ENCODE peak calls at places on chromosomes 12 and 14, in four cellular contexts. A is GM12878, B is GM23338, F is dorsolateral prefrontal cortex. O is an unnamed sample.

GRCh38 chr12:89417246-89417977 is 65.1 kb upstream of the DUSP6 start:
- DNase-seq in A (no peak), B (no peak), F (no peak), O (no peak)

GRCh38 chr12:131796754-131797587 is 31.2 kb upstream of the MMP17 start:
- DNase-seq in A (no peak), B (peak; percentile 66), F (no peak), O (no peak)

GRCh38 chr12:25052191-25053020 is 103.5 kb upstream of the BCAT1 start:
- DNase-seq in A (peak; percentile 93), B (peak; percentile 22), F (no peak), O (peak; percentile 68)

GRCh38 chr14:90760591-90761316 is 55.5 kb downstream of the TTC7B start:
- DNase-seq in A (no peak), B (peak; percentile 84), F (no peak), O (no peak)

GRCh38 chr12:26247873-26248272 is 52.5 kb downstream of the SSPN start:
- DNase-seq in A (no peak), B (no peak), F (no peak), O (no peak)

GRCh38 chr14:99320621-99321235 is 48.7 kb upstream of the BCL11B start:
- DNase-seq in A (no peak), B (no peak), F (no peak), O (no peak)

GRCh38 chr12:102962532-102962931 is 5.1 kb downstream of the ASCL1 start:
- DNase-seq in A (no peak), B (no peak), F (no peak), O (no peak)

GRCh38 chr12:88944403-88944802 is 364.1 kb upstream of the KITLG start:
- DNase-seq in A (no peak), B (no peak), F (no peak), O (no peak)

GRCh38 chr14:81819344-81819743 is 285.7 kb upstream of the SEL1L start:
- DNase-seq in A (no peak), B (no peak), F (no peak), O (no peak)

GRCh38 chr12:122979908-122980191 is 631 bp upstream of the ARL6IP4 start:
- DNase-seq in A (no peak), B (no peak), F (no peak), O (no peak)

GRCh38 chr12:111580119-111580425 is 19.0 kb downstream of the ATXN2 start:
- DNase-seq in A (no peak), B (no peak), F (no peak), O (no peak)

GRCh38 chr14:90518941-90519256 is 122.1 kb downstream of the CALM1 start:
- DNase-seq in A (no peak), B (peak; percentile 85), F (no peak), O (no peak)

GRCh38 chr14:69247691-69248440 is 12.1 kb upstream of the GALNT16 start:
- DNase-seq in A (no peak), B (no peak), F (no peak), O (no peak)

GRCh38 chr12:113238309-113238708 is 17.0 kb downstream of the TPCN1 start:
- DNase-seq in A (no peak), B (no peak), F (no peak), O (no peak)

GRCh38 chr14:79064200-79064599 is 894.0 kb downstream of the NRXN3 start:
- DNase-seq in A (peak; percentile 19), B (no peak), F (no peak), O (no peak)

GRCh38 chr14:105203057-105203494 is 22.0 kb upstream of the NUDT14 start:
- DNase-seq in A (no peak), B (peak; percentile 82), F (peak; percentile 78), O (peak; percentile 69)

GRCh38 chr14:105200641-105201040 is 19.5 kb upstream of the NUDT14 start:
- DNase-seq in A (no peak), B (no peak), F (no peak), O (no peak)

GRCh38 chr14:105200074-105200473 is 19.0 kb upstream of the NUDT14 start:
- DNase-seq in A (no peak), B (no peak), F (no peak), O (no peak)

GRCh38 chr14:105201928-105202513 is 20.9 kb upstream of the NUDT14 start:
- DNase-seq in A (peak; percentile 8), B (no peak), F (no peak), O (no peak)

GRCh38 chr14:105201156-105201927 is 20.2 kb upstream of the NUDT14 start:
- DNase-seq in A (no peak), B (peak; percentile 62), F (no peak), O (no peak)
- TF ChIP-seq CTCF in A (peak; percentile 16), B (peak; percentile 68), F (no peak), O (no peak)

DNA sequence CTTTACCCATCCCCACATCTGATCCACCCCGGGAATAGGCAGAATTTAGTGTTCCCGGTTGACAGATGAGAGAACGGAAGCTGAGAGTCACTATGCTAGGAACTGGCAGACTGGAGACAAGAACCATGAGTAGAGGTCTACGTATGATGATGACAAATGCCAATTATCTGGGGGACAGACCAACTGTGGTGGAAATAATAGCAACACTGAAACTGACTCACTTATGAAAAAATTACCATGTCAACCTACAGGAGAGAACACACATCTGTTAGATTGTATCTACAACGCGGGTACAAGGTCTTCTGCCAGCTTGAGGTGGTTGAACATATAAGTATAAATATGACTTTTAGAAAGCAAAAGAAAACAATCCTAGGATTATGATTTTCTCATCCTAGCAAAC is 15.4 kb upstream of the SELPLG start:
- DNase-seq in A (no peak), B (no peak), F (no peak), O (no peak)
- TF ChIP-seq CTCF in A (no peak), B (no peak), F (no peak), O (no peak)

GRCh38 chr12:115259968-115260806 is 576.2 kb upstream of the TBX3 start:
- DNase-seq in A (no peak), B (no peak), F (no peak), O (no peak)
- TF ChIP-seq CTCF in A (no peak), B (no peak), F (no peak), O (no peak)

GRCh38 chr12:53071591-53072551 is 7.3 kb downstream of the SPRYD3 start:
- DNase-seq in A (no peak), B (no peak), F (no peak), O (no peak)
- TF ChIP-seq CTCF in A (no peak), B (peak; percentile 26), F (no peak), O (no peak)

GRCh38 chr12:97716356-97716755 is 253.8 kb downstream of the RMST start:
- DNase-seq in A (no peak), B (peak; percentile 67), F (no peak), O (no peak)
- TF ChIP-seq CTCF in A (peak; percentile 37), B (peak; percentile 84), F (no peak), O (no peak)

DNA sequence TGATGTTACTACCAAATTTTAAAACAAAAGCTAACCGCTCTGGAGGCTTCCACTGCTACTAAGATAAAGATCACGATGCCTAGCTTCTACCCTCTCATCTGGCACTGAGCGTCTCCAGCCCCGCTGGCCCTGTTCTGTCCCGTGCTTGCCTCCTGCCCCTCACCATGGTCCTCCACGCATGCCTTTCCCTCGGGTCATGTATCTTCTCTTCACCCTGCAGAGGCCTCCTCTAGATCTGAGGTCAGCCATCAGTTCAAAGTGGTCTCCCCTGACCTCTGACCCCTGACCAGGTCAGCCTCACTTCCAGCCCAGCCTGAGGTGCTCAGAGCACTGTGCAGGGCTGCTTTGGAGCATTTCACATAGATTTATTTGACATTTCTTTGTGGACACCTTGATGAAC is 28.3 kb downstream of the ZNF664 start:
- DNase-seq in A (no peak), B (no peak), F (no peak), O (no peak)
- TF ChIP-seq CTCF in A (no peak), B (no peak), F (no peak), O (no peak)

DNA sequence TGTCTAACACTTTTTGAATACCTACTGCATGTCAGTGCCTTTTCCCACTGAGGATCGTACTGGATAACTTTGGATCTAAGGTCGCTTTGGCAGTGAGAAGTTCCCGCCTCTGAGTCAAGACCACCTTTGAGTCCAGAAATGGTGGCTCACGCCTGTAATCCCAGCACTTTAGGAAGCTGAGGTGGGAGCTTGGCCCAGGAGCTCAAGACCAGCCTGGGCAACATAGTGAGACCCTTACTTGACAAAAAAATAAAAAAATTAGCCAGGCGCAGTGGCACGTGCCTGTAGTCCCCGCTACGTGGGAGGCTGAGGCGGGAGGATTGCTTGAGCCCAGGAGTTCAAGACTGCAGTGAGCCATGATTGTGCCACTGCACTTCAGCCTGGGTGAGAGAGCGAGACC is 61.1 kb downstream of the CHST11 start:
- DNase-seq in A (no peak), B (no peak), F (no peak), O (no peak)
- TF ChIP-seq CTCF in A (no peak), B (no peak), F (no peak), O (no peak)

DNA sequence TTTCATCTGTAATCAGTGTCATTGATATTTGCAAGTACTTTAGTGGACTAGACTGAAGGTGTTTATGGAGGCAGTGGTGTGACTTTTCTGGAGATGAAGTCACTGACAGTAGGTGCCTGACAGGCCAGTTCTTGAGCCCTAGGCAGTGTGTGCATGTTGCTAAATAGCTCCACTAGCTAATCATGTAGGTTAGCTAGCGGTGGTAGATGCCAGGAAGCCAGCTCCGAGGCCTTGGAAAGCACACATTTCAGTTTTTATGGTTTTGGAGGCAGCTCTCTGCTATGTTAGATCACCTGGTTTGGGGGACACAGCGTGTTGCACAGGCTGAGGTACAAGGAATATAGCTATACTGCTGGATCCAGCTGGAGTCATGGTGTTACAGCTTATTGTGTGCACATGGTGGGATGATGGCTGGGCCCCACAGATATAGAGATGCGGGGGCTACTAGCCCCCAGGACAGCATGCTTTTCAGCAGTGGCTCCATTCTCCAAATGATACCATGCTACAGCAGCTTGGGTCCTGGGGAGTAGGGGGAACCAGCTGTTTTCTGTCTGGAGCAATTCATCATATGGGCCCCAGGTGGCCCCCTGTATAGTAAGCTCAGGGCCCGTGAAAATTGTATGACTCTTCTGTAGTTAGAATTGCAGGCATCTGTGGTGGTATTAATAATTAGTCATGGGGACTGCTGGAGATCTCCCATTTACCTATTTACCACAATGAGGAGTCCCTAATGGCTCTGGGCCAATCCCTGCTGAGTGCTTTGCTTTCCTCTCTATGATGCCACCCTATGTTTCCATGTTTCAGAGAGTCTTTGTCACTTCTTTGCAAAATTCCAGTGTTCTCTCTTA is 367.2 kb upstream of the LMO3 start:
- DNase-seq in A (no peak), B (no peak), F (no peak), O (no peak)
- TF ChIP-seq CTCF in A (no peak), B (no peak), F (no peak), O (no peak)

GRCh38 chr12:46443594-46444263 is 71.2 kb upstream of the SLC38A2 start:
- DNase-seq in A (no peak), B (no peak), F (no peak), O (no peak)
- TF ChIP-seq CTCF in A (no peak), B (no peak), F (no peak), O (no peak)